ENCODE peak calls at places on chromosomes 7 and 10, in six cellular contexts. E is tibial nerve, L is heart left ventricle, H is ovary, V is gastrocnemius medialis, R is endothelial cell of umbilical vein. Y is an unnamed sample.

GRCh38 chr10:78914060-78914378 is 154.7 kb upstream of the ZMIZ1 start:
- DNase-seq in E (no peak), L (no peak), H (no peak), R (no peak), V (no peak), Y (no peak)

GRCh38 chr7:64045301-64046040 is at the start of gene ZNF727:
- DNase-seq in V (peak; percentile 45), L (peak; percentile 76), R (no peak), E (peak; percentile 76), H (peak; percentile 72), Y (peak; percentile 58)

GRCh38 chr7:12927635-12928434 is 240.4 kb downstream of the ARL4A start:
- DNase-seq in V (no peak), L (no peak), E (no peak), R (no peak), H (no peak), Y (no peak)

GRCh38 chr10:76442113-76442512 is 1010.7 kb downstream of the LRMDA start:
- DNase-seq in L (no peak), H (no peak), V (no peak), R (no peak), E (no peak), Y (no peak)

GRCh38 chr7:8161398-8161828 is 100.6 kb downstream of the ICA1 start:
- DNase-seq in V (no peak), H (no peak), L (no peak), R (no peak), E (no peak), Y (no peak)

GRCh38 chr7:26735976-26736600 is 128.3 kb downstream of the SKAP2 start:
- DNase-seq in H (no peak), R (no peak), E (no peak), V (no peak), L (no peak), Y (no peak)

GRCh38 chr10:89522463-89522862 is 12.9 kb downstream of the SLC16A12 start:
- DNase-seq in H (no peak), E (no peak), L (no peak), R (peak; percentile 26), V (no peak), Y (no peak)

GRCh38 chr10:49656845-49657493 is 22.5 kb upstream of the C10orf53 start:
- DNase-seq in E (no peak), R (no peak), H (no peak), L (no peak), V (no peak), Y (no peak)

GRCh38 chr10:131021246-131021895 is 290.1 kb downstream of the TCERG1L start:
- DNase-seq in L (no peak), R (no peak), V (no peak), E (no peak), H (no peak), Y (no peak)

GRCh38 chr7:17207220-17207619 is 91.2 kb upstream of the AHR start:
- DNase-seq in V (no peak), H (no peak), R (peak; percentile 87), L (no peak), E (no peak), Y (no peak)

GRCh38 chr7:129781128-129781855 is 169.8 kb downstream of the NRF1 start:
- DNase-seq in V (no peak), R (no peak), L (no peak), E (no peak), H (no peak), Y (no peak)

GRCh38 chr7:139321071-139321745 is 19.9 kb upstream of the FMC1 start:
- DNase-seq in H (no peak), E (no peak), R (peak; percentile 17), L (no peak), V (no peak), Y (no peak)

GRCh38 chr7:5755704-5756131 is 25.7 kb downstream of the RNF216 start:
- DNase-seq in H (no peak), R (peak; percentile 16), L (no peak), E (no peak), V (no peak), Y (no peak)

GRCh38 chr7:47470567-47471357 is 111.1 kb downstream of the TNS3 start:
- DNase-seq in E (no peak), L (no peak), H (no peak), V (no peak), R (no peak), Y (peak; percentile 63)

GRCh38 chr10:86160890-86161585 is 205.6 kb downstream of the GRID1 start:
- DNase-seq in E (no peak), H (no peak), R (no peak), L (no peak), V (no peak), Y (no peak)

GRCh38 chr7:136030867-136031318 is 53.7 kb upstream of the MTPN start:
- DNase-seq in H (no peak), E (no peak), L (no peak), V (no peak), R (no peak), Y (no peak)

GRCh38 chr10:61139230-61139928 is 195.4 kb upstream of the RHOBTB1 start:
- DNase-seq in R (peak; percentile 41), E (no peak), L (no peak), H (no peak), V (no peak), Y (no peak)

GRCh38 chr7:143390098-143390772 is 9.1 kb downstream of the ZYX start:
- DNase-seq in L (no peak), R (no peak), V (no peak), E (no peak), H (no peak), Y (no peak)

GRCh38 chr10:90718185-90718584 is 139.7 kb downstream of the HTR7 start:
- DNase-seq in L (no peak), V (no peak), R (no peak), H (no peak), E (no peak), Y (no peak)

GRCh38 chr10:10591682-10592412 is 425.8 kb upstream of the CELF2 start:
- DNase-seq in R (no peak), V (peak; percentile 50), H (no peak), L (no peak), E (peak; percentile 26), Y (no peak)

GRCh38 chr7:8035647-8036518 is 67.3 kb downstream of the GLCCI1 start:
- DNase-seq in R (peak; percentile 46), L (no peak), H (no peak), V (no peak), E (no peak), Y (no peak)

GRCh38 chr10:44787480-44788075 is 123.6 kb upstream of the TMEM72 start:
- DNase-seq in L (no peak), V (no peak), H (no peak), E (no peak), R (no peak), Y (no peak)

GRCh38 chr7:2641406-2642393 is 9.9 kb downstream of the TTYH3 start:
- DNase-seq in H (peak; percentile 85), V (peak; percentile 76), E (peak; percentile 81), L (peak; percentile 97), R (peak; percentile 99), Y (peak; percentile 87)

GRCh38 chr10:92572362-92573090 is 1.4 kb downstream of the IDE start:
- DNase-seq in E (no peak), R (peak; percentile 18), L (no peak), V (no peak), H (no peak), Y (no peak)

GRCh38 chr10:98257961-98258360 is 10.0 kb downstream of the LOXL4 start:
- DNase-seq in E (no peak), L (no peak), R (no peak), V (no peak), H (no peak), Y (no peak)

GRCh38 chr10:6202098-6202683 is 541 bp upstream of the PFKFB3 start:
- DNase-seq in E (no peak), R (no peak), V (no peak), H (no peak), L (no peak), Y (no peak)

GRCh38 chr10:6200588-6201510 is 1.9 kb upstream of the PFKFB3 start:
- DNase-seq in E (no peak), H (peak; percentile 59), R (peak; percentile 53), L (peak; percentile 59), V (peak; percentile 89), Y (peak; percentile 22)

GRCh38 chr10:6202684-6203330 is at the start of gene PFKFB3:
- DNase-seq in R (peak; percentile 93), V (peak; percentile 94), L (peak; percentile 96), E (peak; percentile 92), H (peak; percentile 97), Y (peak; percentile 95)

GRCh38 chr10:6203331-6204062 is 765 bp downstream of the PFKFB3 start:
- DNase-seq in H (peak; percentile 65), E (no peak), R (peak; percentile 46), L (peak; percentile 66), V (no peak), Y (peak; percentile 38)

DNA sequence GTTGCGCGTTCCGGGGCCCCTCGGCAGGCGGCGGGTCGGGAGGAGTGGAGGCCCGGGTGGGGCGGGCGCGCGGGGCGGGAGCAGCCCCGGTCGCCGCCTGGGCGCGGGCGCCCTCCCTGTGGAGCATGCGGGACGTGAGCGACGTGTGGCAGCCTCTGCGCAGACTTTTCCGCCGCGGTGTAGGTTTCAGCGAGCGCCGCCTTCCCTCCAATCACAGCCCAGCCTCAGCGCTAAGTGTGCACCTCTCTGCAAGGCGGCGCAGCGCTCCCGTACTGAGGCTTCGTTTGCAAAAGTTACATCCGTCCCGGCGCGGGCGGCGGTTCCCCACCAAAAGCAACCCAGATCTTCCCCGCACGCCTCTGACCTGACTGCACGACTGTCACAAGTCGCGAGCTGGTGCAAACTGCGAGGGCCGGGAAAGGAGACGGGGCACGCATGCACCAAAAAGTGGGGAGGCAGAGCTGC is 1.2 kb upstream of the PFKFB3 start:
- DNase-seq in H (peak; percentile 69), L (peak; percentile 70), E (peak; percentile 40), R (peak; percentile 54), V (peak; percentile 83), Y (peak; percentile 65)
- H3K4me1 ChIP-seq in H (peaks cover 12% of the 10 kb centered on the region), L (peaks cover 21% of the 10 kb centered on the region), E (peaks cover 17% of the 10 kb centered on the region), R (peaks cover 23% of the 10 kb centered on the region), V (peaks cover 48% of the 10 kb centered on the region), Y (peaks cover 13% of the 10 kb centered on the region)

GRCh38 chr7:155797262-155798250 is 14.7 kb downstream of the SHH start:
- DNase-seq in V (no peak), E (no peak), L (peak; percentile 11), H (no peak), R (no peak), Y (no peak)
- TF ChIP-seq CTCF in V (no peak), E (no peak), L (no peak), H (no peak), R (no peak), Y (no peak)

GRCh38 chr10:103478671-103479070 is 369 bp downstream of the CALHM3 start:
- DNase-seq in H (no peak), L (no peak), E (no peak), R (no peak), V (no peak), Y (no peak)

GRCh38 chr10:103475437-103475836 is 3.6 kb downstream of the CALHM3 start:
- DNase-seq in E (no peak), H (no peak), L (no peak), R (no peak), V (no peak), Y (no peak)

GRCh38 chr10:103474077-103474476 is 5.0 kb downstream of the CALHM3 start:
- DNase-seq in L (no peak), E (no peak), R (no peak), V (no peak), H (no peak), Y (no peak)

GRCh38 chr10:103479135-103479534 is at the start of gene CALHM3:
- DNase-seq in E (no peak), V (no peak), H (no peak), L (no peak), R (no peak), Y (no peak)

GRCh38 chr10:103476046-103476768 is 2.8 kb downstream of the CALHM3 start:
- DNase-seq in R (no peak), H (no peak), V (no peak), E (no peak), L (no peak), Y (no peak)
- TF ChIP-seq POLR2A in R (no peak), H (no peak), V (no peak), E (no peak), L (no peak), Y (no peak)

GRCh38 chr7:105010538-105011523 is 3.2 kb upstream of the KMT2E start:
- DNase-seq in V (no peak), L (no peak), R (peak; percentile 58), H (no peak), E (no peak), Y (no peak)
- H3K4me1 ChIP-seq in V (peaks cover 44% of the 10 kb centered on the region), L (peaks cover 28% of the 10 kb centered on the region), R (peaks cover 27% of the 10 kb centered on the region), H (peaks cover 6% of the 10 kb centered on the region), E (peaks cover 26% of the 10 kb centered on the region), Y (peaks cover 4% of the 10 kb centered on the region)